ENCODE peak calls at places on chromosomes 1 and 21, in six cellular contexts. K, P, C, L, T and W are unnamed samples.

GRCh38 chr1:58870298-58870676 is 86.4 kb upstream of the JUN start:
- DNase-seq in L (no peak), T (no peak), C (no peak), P (no peak), K (peak; percentile 75), W (no peak)

GRCh38 chr1:17841944-17842343 is 86.8 kb downstream of the ACTL8 start:
- DNase-seq in L (no peak), P (no peak), K (no peak), T (no peak), C (no peak), W (no peak)

GRCh38 chr21:13937236-13937635 is 273.5 kb downstream of the LIPI start:
- DNase-seq in L (no peak), C (no peak), T (no peak), K (no peak), P (no peak), W (no peak)

GRCh38 chr1:9251501-9251900 is 16.9 kb downstream of the H6PD start:
- DNase-seq in K (no peak), C (no peak), L (peak; percentile 55), P (peak; percentile 89), T (peak; percentile 73), W (no peak)

GRCh38 chr1:66168919-66169725 is 364.8 kb upstream of the SGIP1 start:
- DNase-seq in C (no peak), L (no peak), T (no peak), K (no peak), P (no peak), W (no peak)

GRCh38 chr1:51314974-51315373 is 15.4 kb downstream of the TTC39A start:
- DNase-seq in L (no peak), C (no peak), T (peak; percentile 37), K (peak; percentile 50), P (no peak), W (no peak)

GRCh38 chr1:19003371-19004290 is 47.2 kb upstream of the IFFO2 start:
- DNase-seq in L (no peak), T (no peak), C (no peak), K (no peak), P (no peak), W (no peak)

GRCh38 chr1:29709711-29710169 is 473.4 kb downstream of the PTPRU start:
- DNase-seq in T (no peak), C (no peak), L (no peak), P (no peak), K (no peak), W (no peak)

GRCh38 chr1:207002731-207003146 is 29.8 kb downstream of the C1orf116 start:
- DNase-seq in T (no peak), K (no peak), C (no peak), P (no peak), L (no peak), W (no peak)

GRCh38 chr1:25610822-25611630 is 5.6 kb upstream of the MAN1C1 start:
- DNase-seq in C (no peak), T (no peak), P (no peak), K (no peak), L (no peak), W (no peak)

GRCh38 chr21:36096398-36097290 is 26.8 kb downstream of the CBR1 start:
- DNase-seq in L (no peak), C (no peak), K (no peak), T (no peak), P (no peak), W (no peak)

GRCh38 chr1:40315795-40316594 is 1.1 kb downstream of the COL9A2 start:
- DNase-seq in T (peak; percentile 84), K (peak; percentile 34), C (no peak), P (no peak), L (no peak), W (peak; percentile 50)

GRCh38 chr21:20943476-20944085 is 54.6 kb upstream of the NCAM2 start:
- DNase-seq in P (no peak), L (no peak), C (no peak), T (no peak), K (no peak), W (no peak)

GRCh38 chr1:230109871-230110667 is 43.0 kb downstream of the GALNT2 start:
- DNase-seq in K (peak; percentile 74), C (no peak), L (no peak), P (no peak), T (peak; percentile 85), W (no peak)

DNA sequence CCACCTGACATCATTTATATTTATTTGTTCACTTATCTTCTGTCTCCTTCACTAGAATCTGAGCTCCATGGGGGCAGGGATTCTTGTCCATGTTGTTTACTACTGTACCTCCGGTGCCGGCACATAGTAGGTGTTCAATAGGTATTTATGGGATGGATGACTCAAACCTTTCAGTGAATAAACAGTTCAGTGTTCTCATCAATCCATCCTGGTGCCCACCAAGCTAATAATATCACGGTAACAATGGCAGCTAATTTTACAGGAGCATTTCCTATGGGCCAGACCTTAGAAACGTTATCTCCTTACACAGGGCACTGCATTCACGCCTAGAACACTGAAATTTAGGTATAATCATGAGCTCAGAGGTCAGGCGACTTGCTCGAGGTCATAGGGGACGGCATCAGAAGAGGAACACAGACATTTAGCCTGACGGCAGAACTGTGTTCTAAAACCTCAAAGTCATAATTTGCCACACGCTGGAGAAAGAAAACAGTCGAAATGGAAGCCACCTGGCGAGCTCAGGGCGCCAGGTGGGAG is 1.3 kb upstream of the DRAXIN start:
- DNase-seq in C (no peak), P (no peak), L (no peak), T (no peak), K (no peak), W (no peak)
- H3K27ac ChIP-seq in C (no peak overlapping the region), P (no peak overlapping the region), L (no peak overlapping the region), T (no peak overlapping the region), K (no peak overlapping the region), W (no peak overlapping the region)

GRCh38 chr1:224107282-224107625 is 6.7 kb upstream of the FBXO28 start:
- DNase-seq in T (no peak), C (no peak), K (no peak), P (no peak), L (no peak), W (no peak)

GRCh38 chr1:224113005-224113404 is 906 bp upstream of the FBXO28 start:
- DNase-seq in C (no peak), K (no peak), L (no peak), T (no peak), P (no peak), W (no peak)

GRCh38 chr1:224109981-224110380 is 3.9 kb upstream of the FBXO28 start:
- DNase-seq in P (no peak), L (no peak), T (no peak), C (no peak), K (no peak), W (no peak)

GRCh38 chr1:224106568-224107281 is 7.2 kb upstream of the FBXO28 start:
- DNase-seq in T (no peak), L (no peak), P (no peak), C (no peak), K (peak; percentile 41), W (no peak)

DNA sequence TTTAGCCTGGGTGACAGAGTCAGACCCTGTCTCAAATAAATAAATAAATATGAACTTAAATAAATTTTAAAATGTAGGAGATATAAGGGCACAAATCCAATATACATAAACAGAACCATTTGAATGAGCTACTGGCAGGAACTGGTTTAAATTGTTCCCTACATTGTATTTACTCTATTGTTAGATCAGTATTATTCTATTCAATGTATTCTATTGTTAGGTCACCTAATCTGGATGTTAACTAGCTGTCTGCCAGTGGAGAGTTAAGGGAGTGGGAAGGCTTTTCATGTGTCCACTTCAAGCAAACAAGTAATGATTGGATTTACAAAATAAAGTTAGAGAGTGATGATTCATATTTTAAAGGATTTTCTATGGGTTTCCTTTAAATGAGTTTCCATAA is 4.9 kb upstream of the FBXO28 start:
- DNase-seq in T (no peak), L (no peak), K (no peak), C (no peak), P (no peak), W (no peak)
- TF ChIP-seq CTCF in T (no peak), L (no peak), K (no peak), C (no peak), P (no peak), W (no peak)

DNA sequence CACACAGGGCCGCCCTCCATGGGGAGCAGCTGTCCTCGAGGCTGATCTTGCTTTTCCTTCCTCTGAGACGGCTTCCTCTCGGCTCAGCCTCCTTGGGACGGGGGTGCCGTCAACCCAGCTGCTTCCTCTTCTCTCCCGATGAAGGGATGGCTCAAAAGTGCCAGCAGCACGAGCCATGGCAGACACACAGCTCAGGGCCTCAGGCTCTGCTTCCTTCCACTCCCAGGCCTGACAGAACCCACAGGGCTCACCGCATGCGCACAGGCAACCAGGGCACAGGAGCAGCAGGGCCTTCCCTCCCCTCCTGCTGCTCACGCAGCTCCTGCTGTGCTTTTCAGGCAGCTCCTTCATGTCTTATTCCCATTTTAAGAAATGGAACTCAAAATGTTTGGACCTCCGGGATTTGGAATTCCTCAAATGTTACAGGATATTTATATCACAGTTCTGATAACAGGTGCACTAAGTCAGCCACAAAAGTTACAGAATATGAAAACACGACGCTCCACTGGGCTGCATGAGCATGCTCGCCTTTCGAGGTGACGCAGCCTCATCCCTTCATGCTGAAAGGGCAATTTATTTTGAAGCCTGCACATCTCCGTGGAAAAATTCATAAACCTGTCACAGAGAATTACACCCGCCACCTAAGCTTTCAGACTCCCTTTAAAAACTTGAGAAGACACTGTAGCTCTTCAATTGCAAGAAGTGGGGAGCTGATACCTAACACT is 84.4 kb downstream of the HSF2BP start:
- DNase-seq in T (peak; percentile 77), C (peak; percentile 88), K (peak; percentile 36), L (peak; percentile 49), P (peak; percentile 63), W (no peak)
- H3K27ac ChIP-seq in T (peak overlapping the region; percentile 25), C (peak overlapping the region; percentile 81), K (peak overlapping the region; percentile 84), L (peak overlapping the region; percentile 41), P (peak overlapping the region; percentile 30), W (peak overlapping the region; percentile 83)

GRCh38 chr1:98939471-98939870 is 65.2 kb downstream of the PLPPR5 start:
- DNase-seq in K (no peak), L (no peak), C (no peak), T (no peak), P (no peak), W (no peak)
- TF ChIP-seq CTCF in K (no peak), L (no peak), C (no peak), T (no peak), P (no peak), W (no peak)